ENCODE peak calls at places on chromosomes 2 and 18, in six cellular contexts. F is WTC11; Y is stromal cell of bone marrow; M is NCI-H1436; L is stimulated activated CD4-positive, alpha-beta T cell treated with anti-CD3 and anti-CD28 coated beads, Interleukin-2, amount 100 ng/mL, for 48 hours; H is natural killer cell treated with Interleukin-12 subunit alpha and Interleukin-12 subunit beta and Interleukin-15 and Interleukin-18, amount 100 ng/mL, for 72 hours. B is an unnamed sample.

GRCh38 chr2:205580591-205580990 is 101.7 kb upstream of the NRP2 start:
- DNase-seq in F (no peak), Y (no peak), M (no peak), L (no peak), H (no peak), B (no peak)

GRCh38 chr2:120442923-120443571 is 97.1 kb downstream of the INHBB start:
- DNase-seq in F (peak; percentile 94), Y (no peak), M (no peak), L (peak; percentile 18), H (peak; percentile 58), B (no peak)

GRCh38 chr2:236545248-236545658 is 24.4 kb upstream of the ACKR3 start:
- DNase-seq in F (no peak), Y (no peak), M (no peak), L (no peak), H (no peak), B (no peak)

GRCh38 chr2:79946046-79946445 is 358.5 kb downstream of the LRRTM1 start:
- DNase-seq in F (no peak), Y (no peak), M (no peak), L (no peak), H (no peak), B (no peak)

GRCh38 chr2:239381709-239382134 is 19.1 kb downstream of the HDAC4 start:
- DNase-seq in F (peak; percentile 36), Y (no peak), M (no peak), L (no peak), H (peak; percentile 40), B (no peak)

GRCh38 chr18:78994977-78995582 is 15.5 kb downstream of the SALL3 start:
- DNase-seq in F (no peak), Y (no peak), M (no peak), L (no peak), H (no peak), B (no peak)

GRCh38 chr2:88055049-88055435 is 541 bp downstream of the KRCC1 start:
- DNase-seq in F (no peak), Y (no peak), M (no peak), L (no peak), H (no peak), B (peak; percentile 23)

GRCh38 chr2:100877555-100877954 is 57.6 kb downstream of the NPAS2 start:
- DNase-seq in F (no peak), Y (no peak), M (no peak), L (no peak), H (no peak), B (no peak)

GRCh38 chr18:46622999-46623398 is 34.0 kb downstream of the LOXHD1 start:
- DNase-seq in F (no peak), Y (no peak), M (peak; percentile 2), L (no peak), H (no peak), B (peak; percentile 18)

GRCh38 chr18:9763876-9764605 is 55.9 kb downstream of the RAB31 start:
- DNase-seq in F (no peak), Y (no peak), M (no peak), L (no peak), H (no peak), B (peak; percentile 58)

GRCh38 chr2:197615033-197615652 is 60.2 kb downstream of the RFTN2 start:
- DNase-seq in F (no peak), Y (no peak), M (no peak), L (no peak), H (no peak), B (no peak)

GRCh38 chr2:146661494-146662096 is 1183.2 kb upstream of the ACVR2A start:
- DNase-seq in F (no peak), Y (peak; percentile 24), M (peak; percentile 47), L (no peak), H (no peak), B (peak; percentile 2)

GRCh38 chr18:55314615-55315237 is 273.3 kb downstream of the TCF4 start:
- DNase-seq in F (no peak), Y (no peak), M (peak; percentile 72), L (no peak), H (no peak), B (peak; percentile 96)

GRCh38 chr18:31954349-31954748 is 11.4 kb upstream of the TRAPPC8 start:
- DNase-seq in F (no peak), Y (peak; percentile 5), M (no peak), L (no peak), H (no peak), B (peak; percentile 34)

GRCh38 chr2:85983766-85984165 is 95.0 kb upstream of the ST3GAL5 start:
- DNase-seq in F (no peak), Y (no peak), M (no peak), L (no peak), H (no peak), B (no peak)

GRCh38 chr2:63903003-63903402 is 61.3 kb downstream of the UGP2 start:
- DNase-seq in F (no peak), Y (peak; percentile 6), M (no peak), L (no peak), H (no peak), B (no peak)

GRCh38 chr2:207330912-207331311 is 165.2 kb upstream of the KLF7 start:
- DNase-seq in F (no peak), Y (peak; percentile 92), M (peak; percentile 64), L (peak; percentile 48), H (peak; percentile 77), B (no peak)

GRCh38 chr18:36888778-36889177 is 59.9 kb downstream of the KIAA1328 start:
- DNase-seq in F (no peak), Y (no peak), M (no peak), L (no peak), H (no peak), B (no peak)

GRCh38 chr18:58557013-58557435 is 71.9 kb downstream of the ALPK2 start:
- DNase-seq in F (no peak), Y (no peak), M (no peak), L (no peak), H (no peak), B (no peak)

GRCh38 chr2:75311993-75312392 is 112.7 kb upstream of the TACR1 start:
- DNase-seq in F (peak; percentile 71), Y (no peak), M (no peak), L (no peak), H (no peak), B (no peak)

GRCh38 chr2:217414429-217414828 is 554.6 kb upstream of the TNP1 start:
- DNase-seq in F (no peak), Y (no peak), M (no peak), L (no peak), H (no peak), B (no peak)

GRCh38 chr2:99926986-99927385 is 215.4 kb downstream of the AFF3 start:
- DNase-seq in F (no peak), Y (peak; percentile 6), M (no peak), L (no peak), H (no peak), B (no peak)

GRCh38 chr2:10597956-10598355 is 91.8 kb downstream of the NOL10 start:
- DNase-seq in F (no peak), Y (no peak), M (no peak), L (no peak), H (no peak), B (no peak)

GRCh38 chr2:202317080-202317859 is 51.7 kb downstream of the NOP58 start:
- DNase-seq in F (no peak), Y (peak; percentile 63), M (no peak), L (no peak), H (no peak), B (no peak)

GRCh38 chr2:101432411-101433181 is 42.3 kb downstream of the RFX8 start:
- DNase-seq in F (no peak), Y (peak; percentile 70), M (no peak), L (no peak), H (no peak), B (no peak)

GRCh38 chr2:53632714-53633113 is 134.9 kb upstream of the CHAC2 start:
- DNase-seq in F (no peak), Y (peak; percentile 72), M (no peak), L (no peak), H (no peak), B (no peak)

GRCh38 chr2:231914077-231914690 is 12.0 kb downstream of the NPPC start:
- DNase-seq in F (no peak), Y (no peak), M (no peak), L (no peak), H (no peak), B (no peak)

B was measured in NCI-H2227 treated with DMSO at 0.1 percent for 48 hours.